ENCODE peak calls at places on chromosome 2, in nine cellular contexts. J is left ventricle myocardium inferior; W is neural progenitor cell; V is PC-9; I is CD8-positive, alpha-beta T cell; A is fibroblast of lung; G is lung; L is lower lobe of right lung; P is CD4-positive, alpha-beta T cell. X is an unnamed sample.

GRCh38 chr2:57180042-57180567 is 866.5 kb upstream of the VRK2 start:
- DNase-seq in J (no peak), W (no peak), V (no peak), I (no peak), A (peak), G (no peak), L (no peak), P (no peak), X (no peak)

GRCh38 chr2:215553946-215554345 is 118.1 kb upstream of the FN1 start:
- DNase-seq in J (no peak), W (no peak), V (no peak), I (no peak), A (no peak), G (no peak), L (no peak), P (no peak), X (no peak)

GRCh38 chr2:18924905-18925691 is 335.7 kb upstream of the NT5C1B start:
- DNase-seq in J (no peak), W (no peak), V (peak), I (no peak), A (peak), G (no peak), L (no peak), P (no peak), X (no peak)

GRCh38 chr2:1051585-1051984 is 100.9 kb downstream of the SNTG2 start:
- DNase-seq in J (no peak), W (no peak), V (no peak), I (no peak), A (no peak), G (no peak), L (no peak), P (no peak), X (no peak)

GRCh38 chr2:130967020-130967495 is 126.2 kb downstream of the FAM168B start:
- DNase-seq in J (no peak), W (no peak), V (no peak), I (no peak), A (no peak), G (no peak), L (no peak), P (no peak), X (no peak)

GRCh38 chr2:202064206-202064880 is 8.7 kb upstream of the KIAA2012 start:
- DNase-seq in J (no peak), W (peak), V (peak), I (no peak), A (peak), G (peak), L (no peak), P (no peak), X (no peak)

GRCh38 chr2:208608436-208608835 is 201.8 kb downstream of the PTH2R start:
- DNase-seq in J (no peak), W (no peak), V (peak), I (no peak), A (no peak), G (no peak), L (no peak), P (no peak), X (no peak)

GRCh38 chr2:42138163-42139016 is 30.8 kb upstream of the EML4 start:
- DNase-seq in J (no peak), W (no peak), V (peak), I (no peak), A (peak), G (peak), L (no peak), P (no peak), X (no peak)

GRCh38 chr2:167572895-167573294 is 674.5 kb downstream of the STK39 start:
- DNase-seq in J (no peak), W (no peak), V (no peak), I (no peak), A (no peak), G (no peak), L (no peak), P (no peak), X (no peak)

GRCh38 chr2:64880193-64880951 is 108.8 kb upstream of the SLC1A4 start:
- DNase-seq in J (no peak), W (no peak), V (no peak), I (no peak), A (no peak), G (no peak), L (no peak), P (no peak), X (no peak)

GRCh38 chr2:191268596-191268995 is 23.4 kb downstream of the MYO1B start:
- DNase-seq in J (no peak), W (no peak), V (no peak), I (no peak), A (no peak), G (no peak), L (no peak), P (no peak), X (no peak)

GRCh38 chr2:143347901-143348300 is 218.7 kb downstream of the ARHGAP15 start:
- DNase-seq in J (no peak), W (no peak), V (no peak), I (no peak), A (no peak), G (no peak), L (no peak), P (no peak), X (no peak)

GRCh38 chr2:202172439-202173191 is 65.8 kb downstream of the SUMO1 start:
- DNase-seq in J (no peak), W (no peak), V (no peak), I (no peak), A (no peak), G (no peak), L (no peak), P (no peak), X (no peak)

GRCh38 chr2:108449410-108450200 is 599 bp downstream of the GCC2 start:
- DNase-seq in J (no peak), W (no peak), V (no peak), I (peak), A (peak), G (no peak), L (no peak), P (peak), X (no peak)

GRCh38 chr2:11562011-11562410 is 28.2 kb downstream of the GREB1 start:
- DNase-seq in J (no peak), W (no peak), V (no peak), I (no peak), A (no peak), G (no peak), L (no peak), P (no peak), X (no peak)

GRCh38 chr2:8627019-8627691 is 54.7 kb upstream of the ID2 start:
- DNase-seq in J (no peak), W (no peak), V (no peak), I (no peak), A (peak), G (no peak), L (peak), P (no peak), X (no peak)

GRCh38 chr2:20450201-20451108 is 3.6 kb downstream of the RHOB start:
- DNase-seq in J (peak), W (peak), V (peak), I (no peak), A (peak), G (peak), L (no peak), P (no peak), X (peak)

GRCh38 chr2:158796606-158797005 is 1.5 kb downstream of the DAPL1 start:
- DNase-seq in J (no peak), W (no peak), V (no peak), I (no peak), A (no peak), G (no peak), L (no peak), P (no peak), X (no peak)

GRCh38 chr2:209566250-209566649 is 142.4 kb downstream of the MAP2 start:
- DNase-seq in J (no peak), W (no peak), V (peak), I (no peak), A (no peak), G (peak), L (no peak), P (no peak), X (no peak)

GRCh38 chr2:226660524-226660923 is 139.1 kb downstream of the IRS1 start:
- DNase-seq in J (peak), W (no peak), V (peak), I (no peak), A (peak), G (peak), L (no peak), P (no peak), X (no peak)

GRCh38 chr2:88601302-88601701 is 26.0 kb downstream of the EIF2AK3 start:
- DNase-seq in J (no peak), W (no peak), V (no peak), I (no peak), A (peak), G (no peak), L (no peak), P (no peak), X (no peak)

GRCh38 chr2:204574473-204574872 is 29.2 kb downstream of the PARD3B start:
- DNase-seq in J (no peak), W (no peak), V (no peak), I (no peak), A (no peak), G (no peak), L (no peak), P (no peak), X (no peak)

GRCh38 chr2:161991991-161992390 is 82.0 kb downstream of the DPP4 start:
- DNase-seq in J (no peak), W (no peak), V (no peak), I (no peak), A (no peak), G (no peak), L (no peak), P (no peak), X (no peak)

GRCh38 chr2:97661927-97662326 is 1.9 kb downstream of the ACTR1B start:
- DNase-seq in J (no peak), W (no peak), V (peak), I (no peak), A (no peak), G (no peak), L (no peak), P (no peak), X (no peak)

GRCh38 chr2:66700181-66700686 is 265.3 kb downstream of the MEIS1 start:
- DNase-seq in J (no peak), W (peak), V (peak), I (no peak), A (no peak), G (no peak), L (no peak), P (no peak), X (no peak)

GRCh38 chr2:54708584-54709340 is 14.7 kb upstream of the EML6 start:
- DNase-seq in J (peak), W (peak), V (no peak), I (no peak), A (no peak), G (peak), L (peak), P (no peak), X (no peak)

GRCh38 chr2:181849601-181850000 is 41.9 kb upstream of the ITPRID2 start:
- DNase-seq in J (no peak), W (no peak), V (no peak), I (no peak), A (no peak), G (no peak), L (no peak), P (no peak), X (no peak)

GRCh38 chr2:190970872-190971506 is 43.0 kb downstream of the STAT1 start:
- DNase-seq in J (no peak), W (no peak), V (no peak), I (no peak), A (no peak), G (no peak), L (no peak), P (no peak), X (no peak)

GRCh38 chr2:39521876-39522517 is 84.9 kb upstream of the MAP4K3 start:
- DNase-seq in J (no peak), W (no peak), V (no peak), I (no peak), A (no peak), G (no peak), L (no peak), P (no peak), X (no peak)

GRCh38 chr2:39524061-39524460 is 87.0 kb upstream of the MAP4K3 start:
- DNase-seq in J (no peak), W (no peak), V (no peak), I (no peak), A (no peak), G (no peak), L (no peak), P (no peak), X (no peak)

GRCh38 chr2:39522518-39522877 is 85.4 kb upstream of the MAP4K3 start:
- DNase-seq in J (no peak), W (no peak), V (no peak), I (no peak), A (no peak), G (no peak), L (no peak), P (no peak), X (no peak)

GRCh38 chr2:39524756-39525635 is 87.9 kb upstream of the MAP4K3 start:
- DNase-seq in J (no peak), W (no peak), V (no peak), I (no peak), A (no peak), G (no peak), L (no peak), P (no peak), X (no peak)

DNA sequence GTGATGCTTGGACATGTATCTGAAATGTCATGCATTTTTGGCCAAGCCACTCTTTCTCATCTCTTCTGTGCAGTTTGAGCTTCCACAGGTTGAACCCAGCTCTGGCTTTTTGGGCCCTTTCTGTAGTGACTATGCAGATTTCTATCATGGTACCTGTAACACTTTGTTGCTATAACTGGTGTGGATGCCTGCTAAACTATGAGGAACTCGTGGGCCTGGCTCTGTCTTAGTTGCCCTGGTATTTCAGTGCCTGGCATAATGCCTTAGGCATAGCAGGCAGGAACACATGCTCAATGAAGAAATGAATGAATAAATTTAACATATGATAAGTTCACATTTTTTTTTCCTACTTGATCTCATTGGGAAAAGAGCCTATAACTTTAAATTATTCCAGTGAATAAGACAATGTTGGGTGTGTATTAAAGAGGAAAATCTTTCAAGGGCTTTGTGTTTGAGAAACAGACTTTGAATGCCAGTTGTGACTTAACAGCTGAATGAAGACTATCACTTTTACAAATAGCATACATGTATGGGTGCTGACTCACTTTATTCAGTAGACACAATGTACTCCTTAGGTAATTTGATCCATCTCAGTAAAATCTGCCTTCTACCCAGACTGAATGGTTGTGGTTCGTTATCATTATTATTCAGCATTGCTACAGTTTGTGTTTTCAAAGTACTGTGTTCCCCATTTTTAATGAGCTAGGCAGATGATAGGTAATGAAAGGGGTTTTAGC is 86.4 kb upstream of the MAP4K3 start:
- DNase-seq in J (no peak), W (no peak), V (peak), I (no peak), A (peak), G (no peak), L (no peak), P (no peak), X (no peak)
- H3K27ac ChIP-seq in J (peak), W (no peak), V (peak), I (no peak), A (peak), G (no peak), L (no peak), P (no peak), X (no peak)

GRCh38 chr2:121755237-121756111 is at the start of gene TSN:
- DNase-seq in J (peak), W (peak), V (peak), I (peak), A (peak), G (peak), L (peak), P (peak), X (peak)

GRCh38 chr2:121754851-121755236 is 607 bp upstream of the TSN start:
- DNase-seq in J (no peak), W (no peak), V (no peak), I (no peak), A (no peak), G (no peak), L (no peak), P (no peak), X (no peak)
- H3K27ac ChIP-seq in J (peak), W (no peak), V (peak), I (peak), A (no peak), G (no peak), L (no peak), P (peak), X (peak)

DNA sequence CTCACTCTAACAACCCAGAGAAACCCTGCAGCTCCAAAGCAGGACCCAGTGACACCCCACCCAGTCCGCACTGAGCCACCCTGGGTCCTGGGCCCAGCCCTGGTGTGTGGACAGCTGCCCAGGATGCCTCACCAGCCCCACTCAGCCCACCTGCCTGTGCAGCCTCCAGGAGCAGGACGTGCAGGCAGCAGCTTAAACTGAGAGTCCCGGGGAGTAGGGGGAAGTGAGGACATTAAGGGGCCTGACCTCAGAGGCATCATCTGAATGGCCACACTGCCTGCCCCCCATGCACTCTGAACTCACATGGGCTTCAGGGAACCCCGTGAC is 213.3 kb upstream of the RAB6C start:
- DNase-seq in J (no peak), W (no peak), V (no peak), I (no peak), A (no peak), G (no peak), L (no peak), P (no peak), X (no peak)
- H3K27ac ChIP-seq in J (no peak), W (no peak), V (no peak), I (no peak), A (no peak), G (no peak), L (no peak), P (no peak), X (no peak)

GRCh38 chr2:187575081-187576067 is 21.1 kb upstream of the TFPI start:
- DNase-seq in J (no peak), W (no peak), V (no peak), I (no peak), A (peak), G (no peak), L (no peak), P (no peak), X (no peak)
- H3K27ac ChIP-seq in J (peak), W (peak), V (no peak), I (no peak), A (peak), G (no peak), L (peak), P (no peak), X (no peak)